ENCODE peak calls at places on chromosomes 12 and 14, in five cellular contexts. One of them, this sample, is unnamed.

GRCh38 chr12:46490635-46491034 is 118.1 kb upstream of the SLC38A2 start:
- DNase-seq in right atrium auricular region: no peak
- DNase-seq in GM19239: no peak
- DNase-seq in choroid plexus epithelial cell: peak
- DNase-seq in foreskin fibroblast: peak
- DNase-seq in this sample: no peak

GRCh38 chr14:88793259-88793625 is 489 bp upstream of the EML5 start:
- DNase-seq in right atrium auricular region: no peak
- DNase-seq in GM19239: no peak
- DNase-seq in foreskin fibroblast: no peak
- DNase-seq in choroid plexus epithelial cell: no peak
- DNase-seq in this sample: no peak

GRCh38 chr14:35341454-35342159 is 49.4 kb downstream of the PSMA6 start:
- DNase-seq in right atrium auricular region: peak
- DNase-seq in GM19239: no peak
- DNase-seq in choroid plexus epithelial cell: peak
- DNase-seq in foreskin fibroblast: peak
- DNase-seq in this sample: peak

GRCh38 chr14:75340921-75341320 is 62.3 kb downstream of the FOS start:
- DNase-seq in choroid plexus epithelial cell: peak
- DNase-seq in right atrium auricular region: peak
- DNase-seq in foreskin fibroblast: peak
- DNase-seq in GM19239: no peak
- DNase-seq in this sample: peak

GRCh38 chr14:95024380-95024779 is 132.9 kb downstream of the DICER1 start:
- DNase-seq in foreskin fibroblast: no peak
- DNase-seq in right atrium auricular region: peak
- DNase-seq in GM19239: no peak
- DNase-seq in choroid plexus epithelial cell: no peak
- DNase-seq in this sample: no peak

GRCh38 chr14:73223049-73223448 is 14.3 kb upstream of the PAPLN start:
- DNase-seq in foreskin fibroblast: peak
- DNase-seq in right atrium auricular region: no peak
- DNase-seq in choroid plexus epithelial cell: peak
- DNase-seq in GM19239: no peak
- DNase-seq in this sample: no peak

GRCh38 chr12:93317227-93317626 is 60.5 kb upstream of the NUDT4 start:
- DNase-seq in right atrium auricular region: no peak
- DNase-seq in GM19239: no peak
- DNase-seq in foreskin fibroblast: no peak
- DNase-seq in choroid plexus epithelial cell: no peak
- DNase-seq in this sample: no peak

GRCh38 chr12:71900091-71900490 is 38.6 kb upstream of the TPH2 start:
- DNase-seq in foreskin fibroblast: peak
- DNase-seq in right atrium auricular region: no peak
- DNase-seq in GM19239: no peak
- DNase-seq in choroid plexus epithelial cell: peak
- DNase-seq in this sample: no peak

GRCh38 chr14:31419179-31420012 is 954 bp downstream of the HEATR5A start:
- DNase-seq in choroid plexus epithelial cell: peak
- DNase-seq in GM19239: no peak
- DNase-seq in foreskin fibroblast: peak
- DNase-seq in right atrium auricular region: no peak
- DNase-seq in this sample: no peak